ENCODE peak calls at places on chromosomes 16 and 17, in four cellular contexts. One of them, this sample, is unnamed.

GRCh38 chr16:47568355-47568754 is 107.2 kb downstream of the PHKB start:
- DNase-seq in endothelial cell of umbilical vein: no peak
- DNase-seq in NT2/D1: no peak
- DNase-seq in uterus: no peak
- DNase-seq in this sample: no peak

GRCh38 chr16:10262377-10263132 is 80.3 kb upstream of the GRIN2A start:
- DNase-seq in uterus: no peak
- DNase-seq in NT2/D1: no peak
- DNase-seq in endothelial cell of umbilical vein: no peak
- DNase-seq in this sample: no peak

GRCh38 chr16:11224894-11225676 is 30.9 kb downstream of the SOCS1 start:
- DNase-seq in endothelial cell of umbilical vein: no peak
- DNase-seq in NT2/D1: no peak
- DNase-seq in uterus: peak; percentile 41
- DNase-seq in this sample: no peak

GRCh38 chr17:14470417-14470816 is 169.5 kb downstream of the HS3ST3B1 start:
- DNase-seq in NT2/D1: no peak
- DNase-seq in uterus: no peak
- DNase-seq in endothelial cell of umbilical vein: no peak
- DNase-seq in this sample: no peak

GRCh38 chr16:50509521-50510341 is 38.5 kb upstream of the NKD1 start:
- DNase-seq in uterus: no peak
- DNase-seq in NT2/D1: peak; percentile 54
- DNase-seq in endothelial cell of umbilical vein: peak; percentile 42
- DNase-seq in this sample: peak; percentile 46

GRCh38 chr17:30091771-30092170 is 24.8 kb upstream of the NSRP1 start:
- DNase-seq in endothelial cell of umbilical vein: peak; percentile 56
- DNase-seq in uterus: no peak
- DNase-seq in NT2/D1: no peak
- DNase-seq in this sample: peak; percentile 40

GRCh38 chr17:42937712-42938596 is 26.3 kb downstream of the AARSD1 start:
- DNase-seq in endothelial cell of umbilical vein: peak; percentile 65
- DNase-seq in uterus: peak; percentile 47
- DNase-seq in NT2/D1: peak; percentile 43
- DNase-seq in this sample: peak; percentile 59

GRCh38 chr17:1055751-1056645 is 59.1 kb downstream of the TIMM22 start:
- DNase-seq in uterus: peak; percentile 70
- DNase-seq in endothelial cell of umbilical vein: peak; percentile 66
- DNase-seq in NT2/D1: peak; percentile 47
- DNase-seq in this sample: peak; percentile 37

GRCh38 chr16:27676807-27677206 is 126.9 kb downstream of the KATNIP start:
- DNase-seq in uterus: no peak
- DNase-seq in endothelial cell of umbilical vein: no peak
- DNase-seq in NT2/D1: no peak
- DNase-seq in this sample: peak; percentile 48

GRCh38 chr16:56657555-56658430 is at the start of gene MT1F:
- DNase-seq in uterus: peak; percentile 36
- DNase-seq in NT2/D1: peak; percentile 90
- DNase-seq in endothelial cell of umbilical vein: peak; percentile 35
- DNase-seq in this sample: peak; percentile 76

DNA sequence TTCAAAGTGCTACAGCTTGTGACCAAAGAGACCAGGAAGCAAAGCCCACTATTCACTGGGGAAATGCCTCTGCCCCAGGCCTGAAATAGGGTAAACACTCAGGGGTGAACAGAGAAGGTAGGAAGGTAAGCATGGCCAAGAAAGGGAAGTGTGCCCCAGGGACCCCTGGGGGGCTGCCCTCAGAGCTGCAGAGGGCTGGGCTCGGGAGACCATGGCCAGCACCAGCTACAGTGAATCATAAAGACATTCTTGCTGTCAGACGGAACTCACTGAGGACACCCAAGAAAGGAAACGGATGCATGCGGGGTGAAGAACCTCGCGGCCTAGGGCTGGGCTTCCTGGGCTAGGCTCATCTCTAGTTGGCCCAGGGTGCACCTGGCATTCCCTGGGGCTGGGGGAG is 9.6 kb downstream of the HIC1 start:
- DNase-seq in NT2/D1: no peak
- DNase-seq in uterus: no peak
- DNase-seq in endothelial cell of umbilical vein: no peak
- DNase-seq in this sample: no peak
- H3K4me1 ChIP-seq in NT2/D1: peaks cover 40% of the 10 kb centered on the region
- H3K4me1 ChIP-seq in uterus: peaks cover 18% of the 10 kb centered on the region
- H3K4me1 ChIP-seq in endothelial cell of umbilical vein: peaks cover 51% of the 10 kb centered on the region
- H3K4me1 ChIP-seq in this sample: peaks cover 20% of the 10 kb centered on the region

DNA sequence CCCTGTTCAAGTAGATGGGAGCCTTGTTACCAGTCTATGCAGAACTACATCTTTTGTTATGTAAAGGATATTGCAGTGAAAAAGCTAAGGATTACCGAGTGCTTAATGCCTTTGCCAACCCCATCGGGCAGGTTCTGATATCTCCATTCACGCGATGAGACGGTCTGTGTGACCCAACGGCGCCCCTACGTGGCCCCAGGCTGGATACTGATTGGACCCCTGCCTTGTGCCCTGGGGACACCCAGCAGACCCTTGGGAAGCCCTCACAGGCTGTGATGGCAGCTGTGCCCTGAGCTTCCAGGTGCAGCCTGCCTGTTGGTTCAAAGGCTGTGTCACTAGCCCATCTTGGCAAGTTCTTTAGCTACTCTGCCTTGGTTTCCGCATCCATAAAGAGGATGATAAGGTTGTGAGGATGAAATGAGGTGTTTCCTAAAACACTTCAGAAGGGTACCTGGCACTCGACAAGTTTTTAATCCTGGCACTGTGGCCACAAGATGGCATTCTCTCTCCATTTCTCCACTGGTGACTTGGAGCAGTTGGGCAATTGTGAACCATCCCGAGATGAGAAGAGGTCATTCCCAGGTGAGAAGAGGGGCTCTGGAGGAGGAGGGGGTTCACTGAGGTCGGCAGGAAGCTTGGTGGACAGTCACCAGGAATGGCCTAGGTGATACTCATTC is 33.6 kb downstream of the HAPSTR1 start:
- DNase-seq in uterus: no peak
- DNase-seq in NT2/D1: no peak
- DNase-seq in endothelial cell of umbilical vein: no peak
- DNase-seq in this sample: no peak
- H3K4me1 ChIP-seq in uterus: no peaks in the 10 kb centered on the region
- H3K4me1 ChIP-seq in NT2/D1: peaks cover 31% of the 10 kb centered on the region
- H3K4me1 ChIP-seq in endothelial cell of umbilical vein: peaks cover 23% of the 10 kb centered on the region
- H3K4me1 ChIP-seq in this sample: peaks cover 30% of the 10 kb centered on the region

GRCh38 chr17:38894276-38894675 is 24.4 kb downstream of the LASP1 start:
- DNase-seq in NT2/D1: no peak
- DNase-seq in endothelial cell of umbilical vein: peak; percentile 29
- DNase-seq in uterus: no peak
- DNase-seq in this sample: no peak
- H3K4me1 ChIP-seq in NT2/D1: peaks cover 43% of the 10 kb centered on the region
- H3K4me1 ChIP-seq in endothelial cell of umbilical vein: peaks cover 48% of the 10 kb centered on the region
- H3K4me1 ChIP-seq in uterus: peaks cover 8% of the 10 kb centered on the region
- H3K4me1 ChIP-seq in this sample: peaks cover 24% of the 10 kb centered on the region

GRCh38 chr17:81291662-81292061 is 3.4 kb downstream of the SLC38A10 start:
- DNase-seq in uterus: peak; percentile 65
- DNase-seq in NT2/D1: peak; percentile 30
- DNase-seq in endothelial cell of umbilical vein: peak; percentile 29
- DNase-seq in this sample: peak; percentile 77
- H3K4me1 ChIP-seq in uterus: peaks cover 4% of the 10 kb centered on the region
- H3K4me1 ChIP-seq in NT2/D1: peaks cover 10% of the 10 kb centered on the region
- H3K4me1 ChIP-seq in endothelial cell of umbilical vein: peaks cover 22% of the 10 kb centered on the region
- H3K4me1 ChIP-seq in this sample: peaks cover 13% of the 10 kb centered on the region

GRCh38 chr16:29819506-29819905 is 756 bp upstream of the MVP start:
- DNase-seq in endothelial cell of umbilical vein: no peak
- DNase-seq in uterus: no peak
- DNase-seq in NT2/D1: no peak
- DNase-seq in this sample: no peak
- H3K4me1 ChIP-seq in endothelial cell of umbilical vein: peaks cover 48% of the 10 kb centered on the region
- H3K4me1 ChIP-seq in uterus: peaks cover 4% of the 10 kb centered on the region
- H3K4me1 ChIP-seq in NT2/D1: peaks cover 28% of the 10 kb centered on the region
- H3K4me1 ChIP-seq in this sample: peaks cover 62% of the 10 kb centered on the region

This sample was measured in PC-3.